ENCODE peak calls at places on chromosome 2, in ten cellular contexts. O is mesenteric fat pad; J is WTC11; H is stimulated activated CD4-positive, alpha-beta T cell treated with anti-CD3 and anti-CD28 coated beads, TNF-alpha, amount 100 ng/mL, for 48 hours; C is iris pigment epithelial cell; M is AG09309; D is activated CD4-positive, alpha-beta T cell treated with anti-CD3 and anti-CD28 coated beads, Interleukin-2, amount 50 U/mL, for 48 hours; L is iPS-NIHi11; E is RPMI8226; B is stimulated activated CD8-positive, alpha-beta memory T cell treated with anti-CD3 and anti-CD28 coated beads, Interleukin-7, amount 100 ng/mL, for 1 hour. P is an unnamed sample.

GRCh38 chr2:41483221-41483620 is 564.6 kb upstream of the PKDCC start:
- DNase-seq in O (no peak), H (no peak), C (no peak), L (no peak), M (no peak), J (no peak), B (no peak), D (no peak), E (no peak), P (no peak)

GRCh38 chr2:11681722-11682589 is 12.0 kb upstream of the NTSR2 start:
- DNase-seq in E (peak; percentile 63), C (no peak), D (peak; percentile 69), J (peak; percentile 84), H (peak; percentile 43), O (peak; percentile 74), B (no peak), L (peak; percentile 96), M (no peak), P (peak; percentile 50)

GRCh38 chr2:181949047-181949446 is 36.6 kb upstream of the PPP1R1C start:
- DNase-seq in O (no peak), L (no peak), J (no peak), C (peak; percentile 36), E (no peak), B (no peak), D (no peak), H (no peak), M (peak; percentile 45), P (no peak)

GRCh38 chr2:30932850-30933249 is 125.6 kb upstream of the CAPN13 start:
- DNase-seq in D (no peak), O (no peak), C (no peak), E (no peak), J (no peak), B (no peak), L (no peak), H (no peak), M (no peak), P (no peak)

GRCh38 chr2:148888003-148888501 is 13.0 kb downstream of the KIF5C start:
- DNase-seq in E (no peak), M (no peak), B (no peak), L (peak; percentile 29), H (no peak), D (peak; percentile 10), O (no peak), J (peak; percentile 44), C (no peak), P (peak; percentile 44)

GRCh38 chr2:202944816-202945215 is 32.7 kb downstream of the CARF start:
- DNase-seq in M (no peak), H (no peak), L (no peak), J (no peak), B (no peak), E (no peak), D (no peak), O (no peak), C (peak; percentile 72), P (no peak)

GRCh38 chr2:55888941-55889340 is 34.6 kb downstream of the EFEMP1 start:
- DNase-seq in O (no peak), H (no peak), J (no peak), D (no peak), B (no peak), E (no peak), C (peak; percentile 71), M (no peak), L (no peak), P (peak; percentile 55)

GRCh38 chr2:115200016-115200415 is 757.6 kb downstream of the DPP10 start:
- DNase-seq in D (no peak), E (no peak), B (no peak), L (no peak), J (no peak), C (no peak), M (no peak), H (no peak), O (no peak), P (no peak)

GRCh38 chr2:7812231-7812995 is 869.4 kb upstream of the ID2 start:
- DNase-seq in E (no peak), D (no peak), M (peak; percentile 35), L (no peak), H (no peak), O (no peak), J (no peak), B (no peak), C (peak; percentile 29), P (no peak)

P was measured in neuronal stem cell.